ENCODE peak calls at places on chromosomes 3 and 15, in five cellular contexts. M is K562, Y is H1, F is GM12878, D is HepG2. K is an unnamed sample.

GRCh38 chr15:28267727-28268126 is 54.3 kb downstream of the HERC2 start:
- DNase-seq in Y (no peak), M (no peak), D (no peak), F (no peak), K (no peak)

GRCh38 chr15:39417766-39418165 is 163.1 kb upstream of the THBS1 start:
- DNase-seq in F (no peak), Y (no peak), D (no peak), M (no peak), K (no peak)

GRCh38 chr3:55485208-55485791 is 1.8 kb downstream of the WNT5A start:
- DNase-seq in F (peak), D (peak), Y (peak), M (peak), K (no peak)

GRCh38 chr15:79090487-79091203 is at the start of gene RASGRF1:
- DNase-seq in M (no peak), Y (peak), F (no peak), D (no peak), K (no peak)

GRCh38 chr15:25846377-25846776 is 16.8 kb downstream of the ATP10A start:
- DNase-seq in F (no peak), M (no peak), Y (no peak), D (no peak), K (no peak)

GRCh38 chr3:33613041-33613440 is 105.0 kb downstream of the CLASP2 start:
- DNase-seq in Y (no peak), D (no peak), M (no peak), F (no peak), K (no peak)

GRCh38 chr15:52496776-52497470 is 31.8 kb downstream of the MYO5A start:
- DNase-seq in D (no peak), M (no peak), F (no peak), Y (no peak), K (peak)

GRCh38 chr15:39581501-39582285 is 814 bp downstream of the THBS1 start:
- DNase-seq in M (peak), D (peak), Y (no peak), F (no peak), K (no peak)

GRCh38 chr15:29040367-29040745 is 154.6 kb downstream of the APBA2 start:
- DNase-seq in D (no peak), Y (no peak), M (no peak), F (no peak), K (no peak)

GRCh38 chr3:46538803-46539442 is 27.2 kb downstream of the LRRC2 start:
- DNase-seq in F (peak), Y (no peak), M (no peak), D (no peak), K (no peak)

GRCh38 chr3:45499529-45499928 is 95.0 kb upstream of the LIMD1 start:
- DNase-seq in D (peak), Y (no peak), M (no peak), F (no peak), K (peak)

GRCh38 chr3:27311400-27311799 is 57.8 kb downstream of the NEK10 start:
- DNase-seq in D (peak), Y (no peak), M (no peak), F (no peak), K (peak)

DNA sequence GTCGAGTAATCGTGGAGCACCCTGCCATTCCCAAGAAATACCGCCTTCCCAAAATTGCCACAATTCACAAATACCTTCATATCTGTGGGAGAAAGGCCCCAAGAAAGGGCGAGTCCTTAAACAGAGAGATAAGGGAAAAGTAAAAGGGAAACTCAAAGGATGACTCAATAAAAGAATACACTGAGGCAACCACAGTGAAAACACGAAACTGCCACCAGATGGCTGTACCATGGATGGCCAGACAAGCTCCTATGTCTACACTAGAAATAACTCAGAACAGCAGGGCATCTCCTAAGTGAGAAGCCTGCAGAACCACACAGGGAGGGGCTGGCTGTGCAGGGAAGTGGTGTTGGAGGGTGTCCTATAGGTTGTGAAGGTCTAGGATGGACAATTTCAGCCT is 25.0 kb downstream of the SRGAP3 start:
- DNase-seq in D (no peak), Y (no peak), M (no peak), F (peak), K (no peak)
- TF ChIP-seq SRF in D (no peak), Y (no peak), M (no peak), F (no peak), K (no peak)

GRCh38 chr3:99859855-99860254 is 42.2 kb downstream of the CMSS1 start:
- DNase-seq in Y (no peak), M (no peak), D (no peak), F (no peak), K (no peak)
- TF ChIP-seq POLR2AphosphoS5 in Y (no peak), M (no peak), D (no peak), F (no peak), K (no peak)

GRCh38 chr3:14288833-14289451 is 110.3 kb downstream of the LSM3 start:
- DNase-seq in D (no peak), F (no peak), M (no peak), Y (no peak), K (no peak)

GRCh38 chr3:14290631-14291385 is 111.6 kb upstream of the SLC6A6 start:
- DNase-seq in F (no peak), D (no peak), Y (no peak), M (no peak), K (no peak)

GRCh38 chr3:14286887-14287496 is 108.4 kb downstream of the LSM3 start:
- DNase-seq in M (no peak), D (no peak), F (no peak), Y (no peak), K (no peak)

GRCh38 chr3:14288168-14288788 is 109.7 kb downstream of the LSM3 start:
- DNase-seq in F (no peak), Y (no peak), M (no peak), D (no peak), K (no peak)

DNA sequence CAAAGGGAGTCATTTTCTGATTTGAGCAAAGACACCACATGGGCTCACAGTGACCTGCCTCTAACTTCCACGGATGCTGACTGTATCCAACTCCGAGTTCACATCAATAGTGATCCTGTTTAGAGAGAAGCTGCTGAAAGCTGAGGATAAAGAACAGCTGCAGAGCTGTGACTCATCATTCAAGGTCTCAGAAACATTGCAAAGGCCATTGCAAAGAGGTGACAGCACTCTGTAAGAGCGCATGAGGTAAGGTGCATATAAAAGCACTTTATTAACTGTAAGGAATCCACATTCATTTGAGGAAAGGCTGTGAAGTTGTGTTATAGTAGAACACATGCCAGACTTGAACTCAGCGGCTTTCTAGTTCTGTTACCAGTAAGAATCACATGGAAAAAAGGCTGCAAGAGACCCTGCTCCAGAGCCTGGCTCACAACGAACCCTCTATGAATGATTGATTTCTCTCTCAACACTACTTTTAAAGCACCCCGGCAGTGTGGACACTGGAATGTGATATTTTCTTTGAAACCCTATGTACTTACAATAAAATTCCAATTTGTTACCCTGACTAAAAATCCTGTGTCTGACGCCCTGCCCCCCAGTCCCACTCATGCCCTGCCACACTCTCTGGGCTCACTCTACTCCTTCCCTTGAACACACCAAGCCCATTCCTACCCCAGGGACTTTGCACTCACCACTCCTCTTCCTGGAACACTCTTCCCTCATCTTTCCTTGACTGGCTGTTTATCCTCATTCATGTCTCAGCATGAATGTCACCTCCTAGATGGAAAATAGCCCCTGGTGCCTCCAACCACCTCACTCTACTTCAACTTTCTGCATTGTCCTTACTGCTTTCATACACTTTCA is 111.2 kb downstream of the LSM3 start:
- DNase-seq in F (no peak), M (peak), Y (no peak), D (peak), K (no peak)
- TF ChIP-seq SRF in F (no peak), M (no peak), Y (no peak), D (no peak), K (no peak)

DNA sequence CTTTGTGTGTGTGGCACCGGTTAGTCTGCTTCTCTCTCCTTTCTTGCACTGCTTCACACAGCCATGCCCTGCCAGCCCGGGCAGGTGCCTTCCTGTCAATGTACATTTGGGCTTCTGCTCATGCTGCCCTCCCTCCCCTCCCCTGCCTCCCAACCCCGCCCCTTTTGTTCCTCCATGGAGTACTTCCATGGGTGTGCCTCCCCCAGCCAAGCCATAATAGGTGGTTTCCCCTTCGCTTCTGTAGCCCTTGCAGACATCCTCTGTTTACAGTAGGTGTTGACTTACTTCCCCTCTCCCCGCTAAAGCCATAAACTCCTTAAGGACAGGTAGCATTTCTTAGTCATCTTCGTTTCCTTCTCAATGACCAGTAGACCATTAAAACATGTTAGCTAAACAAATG is 31.8 kb upstream of the CRTC3 start:
- DNase-seq in Y (no peak), F (no peak), M (no peak), D (no peak), K (no peak)
- TF ChIP-seq POLR2AphosphoS5 in Y (no peak), F (no peak), M (no peak), D (no peak), K (no peak)

DNA sequence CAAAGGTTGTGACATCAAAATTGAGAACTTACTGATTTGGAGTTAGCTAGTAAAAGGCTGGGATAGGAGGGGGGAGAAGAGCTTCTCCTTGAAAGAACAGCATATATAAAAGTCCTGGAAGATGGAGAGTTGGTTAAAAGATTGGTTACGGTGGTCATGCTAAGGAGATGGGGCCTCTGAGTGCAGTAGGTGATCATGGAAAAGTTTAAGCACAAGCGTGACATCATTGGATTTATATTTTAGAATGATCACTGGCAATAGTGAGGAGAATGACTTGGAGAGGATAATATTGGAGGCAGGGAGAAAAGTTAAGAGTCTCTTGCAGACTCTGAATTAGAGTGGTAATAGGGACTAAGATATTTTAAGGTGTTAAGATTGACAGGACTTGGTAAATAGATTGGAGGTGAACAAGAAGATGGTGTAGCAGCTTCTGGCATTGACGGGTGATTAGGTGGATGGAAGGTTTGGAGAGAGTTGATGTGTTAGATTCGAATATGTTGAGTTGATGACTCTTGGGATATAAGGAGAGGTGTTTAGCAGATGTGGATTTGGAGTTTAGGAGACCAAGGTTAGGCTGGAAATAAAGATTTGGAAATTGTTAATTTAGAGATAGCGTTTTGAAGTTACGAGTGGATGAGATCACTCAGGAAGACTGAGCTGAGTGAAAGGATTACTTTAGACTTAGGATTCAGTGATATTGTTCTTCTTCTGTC is 19.6 kb downstream of the PIAS1 start:
- DNase-seq in D (no peak), Y (no peak), M (no peak), F (no peak), K (no peak)
- TF ChIP-seq SRF in D (no peak), Y (no peak), M (no peak), F (no peak), K (no peak)

DNA sequence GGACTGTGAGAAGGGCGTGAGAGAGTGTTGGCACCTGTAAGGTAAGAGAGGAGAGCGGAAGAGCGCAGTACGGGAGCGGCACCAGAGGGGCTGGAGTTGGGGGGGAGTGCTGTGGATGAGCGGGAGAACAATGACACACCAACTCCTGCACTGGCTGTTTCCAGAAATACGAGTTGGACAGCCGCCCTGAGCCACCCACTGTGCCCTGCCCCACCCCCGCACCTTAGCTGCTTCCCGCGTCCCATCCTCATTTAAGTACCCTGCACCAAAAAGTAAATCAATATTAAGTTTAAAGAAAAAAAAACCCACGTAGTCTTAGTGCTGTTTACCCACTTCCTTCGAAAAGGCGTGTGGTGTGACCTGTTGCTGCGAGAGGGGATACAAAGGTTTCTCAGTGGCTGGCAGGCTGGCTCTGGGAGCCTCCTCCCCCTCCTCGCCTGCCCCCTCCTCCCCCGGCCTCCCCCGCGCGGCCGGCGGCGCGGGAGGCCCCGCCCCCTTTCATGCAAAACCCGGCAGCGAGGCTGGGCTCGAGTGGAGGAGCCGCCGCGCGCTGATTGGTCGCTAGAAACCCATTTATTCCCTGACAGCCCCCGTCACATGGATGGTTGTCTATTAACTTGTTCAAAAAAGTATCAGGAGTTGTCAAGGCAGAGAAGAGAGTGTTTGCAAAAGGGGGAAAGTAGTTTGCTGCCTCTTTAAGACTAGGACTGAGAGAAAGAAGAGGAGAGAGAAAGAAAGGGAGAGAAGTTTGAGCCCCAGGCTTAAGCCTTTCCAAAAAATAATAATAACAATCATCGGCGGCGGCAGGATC is at the start of gene SOX2:
- DNase-seq in Y (peak), M (peak), D (peak), F (no peak), K (peak)
- TF ChIP-seq POLR2AphosphoS5 in Y (peak), M (no peak), D (no peak), F (no peak), K (no peak)

GRCh38 chr15:47431501-47431900 is 285.8 kb upstream of the SEMA6D start:
- DNase-seq in F (no peak), D (peak), M (no peak), Y (no peak), K (no peak)
- TF ChIP-seq SRF in F (no peak), D (no peak), M (no peak), Y (no peak), K (no peak)

K was measured in HCT116.